ENCODE peak calls at places on chromosomes 7 and 10, in four cellular contexts. F is body of pancreas, Q is heart left ventricle, H is IMR-90. G is an unnamed sample.

GRCh38 chr7:50727072-50727471 is 55.6 kb downstream of the GRB10 start:
- DNase-seq in F (no peak), Q (no peak), H (peak), G (no peak)

GRCh38 chr7:127632276-127632910 is 14.5 kb upstream of the PAX4 start:
- DNase-seq in F (no peak), Q (no peak), H (peak), G (no peak)

GRCh38 chr7:149599636-149600206 is 102.1 kb upstream of the ZNF746 start:
- DNase-seq in F (no peak), Q (no peak), H (no peak), G (no peak)

GRCh38 chr10:89090760-89091455 is 100.3 kb downstream of the FAS start:
- DNase-seq in F (no peak), Q (no peak), H (peak), G (no peak)

GRCh38 chr7:18684899-18685298 is 189.3 kb downstream of the HDAC9 start:
- DNase-seq in F (no peak), Q (no peak), H (no peak), G (no peak)

GRCh38 chr10:97028126-97028831 is 157.5 kb downstream of the SLIT1 start:
- DNase-seq in F (no peak), Q (no peak), H (peak), G (peak)

GRCh38 chr7:44678468-44679179 is 70.0 kb upstream of the ZMIZ2 start:
- DNase-seq in F (no peak), Q (peak), H (peak), G (no peak)

GRCh38 chr7:29412912-29413311 is 150.7 kb upstream of the PRR15 start:
- DNase-seq in F (no peak), Q (no peak), H (no peak), G (no peak)

GRCh38 chr7:137798073-137798763 is 48.6 kb downstream of the DGKI start:
- DNase-seq in F (no peak), Q (no peak), H (no peak), G (no peak)

GRCh38 chr7:152086513-152086912 is 61.0 kb downstream of the GALNT11 start:
- DNase-seq in F (no peak), Q (no peak), H (no peak), G (no peak)

GRCh38 chr10:73768881-73769280 is 13.0 kb upstream of the CHCHD1 start:
- DNase-seq in F (no peak), Q (no peak), H (no peak), G (no peak)

GRCh38 chr7:101814996-101815825 is 2.2 kb upstream of the CUX1 start:
- DNase-seq in F (peak), Q (peak), H (peak), G (peak)

GRCh38 chr10:8874972-8875371 is 820.5 kb downstream of the GATA3 start:
- DNase-seq in F (no peak), Q (no peak), H (no peak), G (no peak)

GRCh38 chr7:103995554-103995953 is 6.1 kb upstream of the RELN start:
- DNase-seq in F (no peak), Q (no peak), H (peak), G (no peak)

GRCh38 chr10:35502697-35503096 is 102.4 kb upstream of the GJD4 start:
- DNase-seq in F (no peak), Q (no peak), H (no peak), G (no peak)

GRCh38 chr7:26813426-26813825 is 51.0 kb downstream of the SKAP2 start:
- DNase-seq in F (no peak), Q (no peak), H (peak), G (no peak)

GRCh38 chr7:143380646-143381426 is at the start of gene ZYX:
- DNase-seq in F (peak), Q (peak), H (peak), G (peak)

GRCh38 chr7:7971308-7972040 is 2.9 kb downstream of the GLCCI1 start:
- DNase-seq in F (no peak), Q (no peak), H (no peak), G (no peak)

GRCh38 chr7:111107989-111108388 is 17.1 kb downstream of the LRRN3 start:
- DNase-seq in F (no peak), Q (no peak), H (no peak), G (no peak)

GRCh38 chr10:10991144-10991543 is 26.5 kb upstream of the CELF2 start:
- DNase-seq in F (no peak), Q (no peak), H (no peak), G (no peak)

GRCh38 chr10:490256-490655 is 199.2 kb downstream of the DIP2C start:
- DNase-seq in F (no peak), Q (peak), H (peak), G (no peak)

GRCh38 chr7:158655931-158656441 is 48.6 kb downstream of the NCAPG2 start:
- DNase-seq in F (no peak), Q (no peak), H (no peak), G (no peak)

GRCh38 chr10:3389093-3389492 is 216.5 kb upstream of the PITRM1 start:
- DNase-seq in F (peak), Q (no peak), H (no peak), G (no peak)

GRCh38 chr7:84589012-84589411 is 394.4 kb upstream of the SEMA3A start:
- DNase-seq in F (no peak), Q (no peak), H (no peak), G (no peak)

GRCh38 chr7:155317114-155317434 is 19.4 kb downstream of the INSIG1 start:
- DNase-seq in F (no peak), Q (no peak), H (no peak), G (no peak)

GRCh38 chr10:14971867-14972448 is 12.8 kb downstream of the MEIG1 start:
- DNase-seq in F (peak), Q (no peak), H (no peak), G (no peak)

GRCh38 chr10:58385784-58386112 is 538 bp downstream of the TFAM start:
- DNase-seq in F (peak), Q (peak), H (peak), G (peak)

GRCh38 chr7:54839538-54840213 is 80.7 kb upstream of the SEC61G start:
- DNase-seq in F (peak), Q (peak), H (peak), G (peak)

GRCh38 chr7:20064974-20065862 is 152.0 kb downstream of the MACC1 start:
- DNase-seq in F (no peak), Q (no peak), H (peak), G (peak)

GRCh38 chr10:52308251-52309031 is 5.6 kb upstream of the DKK1 start:
- DNase-seq in F (peak), Q (peak), H (peak), G (no peak)

GRCh38 chr7:8205572-8205971 is 56.4 kb downstream of the ICA1 start:
- DNase-seq in F (no peak), Q (no peak), H (no peak), G (no peak)

GRCh38 chr7:46603780-46604725 is 683.0 kb upstream of the IGFBP3 start:
- DNase-seq in F (peak), Q (peak), H (peak), G (no peak)

GRCh38 chr10:80191589-80192270 is 13.6 kb downstream of the ANXA11 start:
- DNase-seq in F (peak), Q (no peak), H (no peak), G (no peak)

GRCh38 chr7:65955718-65956117 is 26.3 kb downstream of the GUSB start:
- DNase-seq in F (no peak), Q (no peak), H (no peak), G (no peak)

GRCh38 chr7:65962033-65962432 is 20.0 kb downstream of the GUSB start:
- DNase-seq in F (no peak), Q (no peak), H (no peak), G (no peak)

GRCh38 chr7:65966167-65966566 is 15.8 kb downstream of the GUSB start:
- DNase-seq in F (no peak), Q (no peak), H (no peak), G (no peak)

GRCh38 chr7:65960351-65961074 is 21.5 kb downstream of the GUSB start:
- DNase-seq in F (no peak), Q (no peak), H (no peak), G (no peak)
- TF ChIP-seq POLR2A in F (no peak), Q (no peak), H (no peak), G (no peak)

DNA sequence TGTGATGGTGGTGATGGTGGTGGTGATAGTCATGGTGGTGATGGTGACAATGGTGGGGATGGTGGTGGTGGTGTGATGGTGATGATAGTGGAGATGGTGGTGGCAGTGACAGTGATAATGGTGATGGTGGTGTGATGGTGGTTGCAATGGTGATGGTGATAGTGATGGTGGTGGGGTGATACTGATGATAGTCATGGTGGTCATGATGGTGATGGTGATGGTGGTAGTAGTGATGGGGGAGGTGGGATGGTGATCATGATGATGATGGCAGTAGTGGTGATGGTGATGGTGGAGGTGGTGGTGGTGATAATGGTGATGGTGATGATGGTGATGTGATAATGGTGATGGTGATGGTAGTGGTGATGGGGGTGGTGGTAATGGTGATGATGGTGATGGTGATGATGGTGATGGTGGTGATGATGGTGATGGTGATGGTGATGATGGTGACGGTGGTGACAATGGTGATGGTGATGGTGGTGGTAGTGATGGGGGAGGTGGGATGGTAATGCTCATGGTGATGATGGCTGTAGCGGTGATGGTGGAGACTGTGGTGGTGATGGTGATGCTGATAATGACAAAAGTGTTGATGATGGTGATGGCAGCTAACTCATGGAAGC is 4.7 kb upstream of the PWWP2B start:
- DNase-seq in F (peak), Q (no peak), H (no peak), G (no peak)
- TF ChIP-seq POLR2A in F (no peak), Q (no peak), H (no peak), G (no peak)

DNA sequence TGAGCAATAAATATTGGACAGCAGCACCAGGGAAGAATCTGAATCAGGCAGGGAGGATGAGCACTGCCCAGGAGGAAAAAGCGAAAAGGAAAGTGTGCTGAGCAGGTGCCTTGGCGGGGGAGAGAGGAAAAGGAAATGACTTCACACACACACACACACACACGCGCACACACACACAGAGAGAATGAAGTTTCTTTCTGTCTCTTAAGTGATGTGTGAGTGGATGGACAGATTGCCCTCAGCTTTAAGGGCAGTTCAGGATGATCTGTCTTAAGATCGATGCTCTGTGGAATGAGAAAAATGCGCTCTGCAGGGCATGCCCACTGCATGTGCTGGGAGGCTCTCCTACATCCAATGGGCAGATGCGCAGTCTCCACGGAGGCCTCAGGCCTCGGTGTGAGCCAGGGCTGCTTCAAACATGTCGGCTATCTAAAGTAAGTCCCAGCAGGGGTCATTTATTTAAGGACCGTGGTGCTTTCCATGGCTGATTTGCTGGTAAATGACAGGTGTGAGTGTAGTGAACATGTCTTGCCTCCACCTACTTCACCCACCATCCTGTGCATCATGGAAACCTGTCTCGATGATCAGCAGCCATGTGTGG is 2.5 kb upstream of the ACBD5 start:
- DNase-seq in F (peak), Q (peak), H (peak), G (no peak)
- TF ChIP-seq POLR2A in F (no peak), Q (no peak), H (no peak), G (no peak)

DNA sequence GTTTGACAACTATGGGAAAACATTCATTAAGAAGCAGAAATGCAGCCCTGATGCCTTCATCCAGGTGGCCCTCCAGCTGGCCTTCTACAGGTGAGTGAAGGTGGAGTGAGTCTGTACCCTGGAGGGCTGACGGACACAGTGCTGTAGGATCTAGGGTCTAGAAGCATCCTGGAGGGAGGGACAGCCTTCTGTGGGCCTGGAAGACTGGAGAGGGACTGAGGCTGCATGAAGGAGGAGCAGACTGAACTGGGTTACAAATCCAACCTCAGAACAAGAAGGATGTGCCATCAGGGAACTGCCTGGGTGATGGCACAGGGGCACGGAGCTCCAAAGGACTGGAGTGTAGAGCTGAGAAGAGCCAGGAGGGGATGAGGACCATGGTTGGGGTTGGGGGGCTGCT is 27.5 kb upstream of the C10orf53 start:
- DNase-seq in F (no peak), Q (no peak), H (no peak), G (no peak)
- TF ChIP-seq POLR2A in F (no peak), Q (no peak), H (no peak), G (no peak)

DNA sequence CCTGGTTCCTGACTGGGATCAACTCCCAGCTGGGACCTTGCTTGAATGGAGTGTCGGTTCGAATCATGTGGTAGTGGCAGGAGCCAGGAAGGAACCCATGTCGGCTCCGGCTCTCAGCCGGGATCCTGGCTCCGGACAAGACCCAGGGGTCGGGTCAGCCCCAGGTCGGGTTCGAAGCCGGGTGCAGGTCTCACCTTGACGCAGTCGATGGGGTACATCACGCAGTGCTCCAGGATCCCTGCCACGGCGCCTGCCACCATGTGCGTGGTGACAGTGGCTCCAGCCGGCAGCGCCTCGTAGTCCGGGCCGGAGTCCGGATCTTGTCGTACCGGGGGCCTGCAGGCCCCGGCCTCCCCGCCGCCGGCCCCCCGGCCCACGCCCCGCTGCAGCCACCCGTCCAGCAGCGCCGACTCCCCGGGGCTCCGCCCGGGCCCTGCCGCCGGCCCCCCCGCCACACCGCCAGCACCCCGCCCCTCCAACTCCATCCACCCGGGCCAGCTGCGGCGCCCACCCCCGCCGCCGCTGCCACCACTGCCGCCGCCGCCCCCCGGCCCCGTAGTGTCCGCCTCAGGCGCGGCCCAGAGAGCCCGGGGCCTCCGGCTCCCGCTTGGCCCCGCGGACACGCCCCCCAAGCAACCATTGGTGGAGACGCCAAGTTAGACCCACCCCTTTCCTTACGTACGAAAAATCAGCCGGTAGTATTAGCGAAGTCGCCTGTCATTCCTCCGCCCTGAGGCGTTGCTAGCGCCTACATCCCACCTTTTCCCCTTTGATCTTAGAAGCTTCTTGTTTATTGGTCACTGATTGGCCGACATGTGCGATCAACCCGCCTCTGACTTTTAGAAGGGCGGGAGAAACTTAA is at the start of gene SLC25A28:
- DNase-seq in F (peak), Q (peak), H (peak), G (peak)
- TF ChIP-seq POLR2A in F (no peak), Q (no peak), H (no peak), G (peak)

GRCh38 chr10:61960396-61961120 is 59.1 kb downstream of the ARID5B start:
- DNase-seq in F (no peak), Q (no peak), H (peak), G (no peak)

GRCh38 chr10:61958793-61959192 is 57.3 kb downstream of the ARID5B start:
- DNase-seq in F (no peak), Q (no peak), H (no peak), G (no peak)

GRCh38 chr10:61959814-61960213 is 58.3 kb downstream of the ARID5B start:
- DNase-seq in F (no peak), Q (no peak), H (no peak), G (no peak)

GRCh38 chr10:61963669-61964058 is 62.2 kb downstream of the ARID5B start:
- DNase-seq in F (no peak), Q (no peak), H (no peak), G (no peak)

GRCh38 chr10:61961278-61961677 is 59.8 kb downstream of the ARID5B start:
- DNase-seq in F (no peak), Q (no peak), H (no peak), G (no peak)
- TF ChIP-seq POLR2A in F (no peak), Q (no peak), H (no peak), G (no peak)